ENCODE peak calls at places on chromosome 14, in six cellular contexts. One of them, this sample, is unnamed.

GRCh38 chr14:70188608-70189540 is at the start of gene SLC8A3:
- DNase-seq in endothelial cell of umbilical vein: peak; percentile 35
- DNase-seq in GM12878: no peak
- DNase-seq in A549: peak; percentile 40
- DNase-seq in K562: no peak
- DNase-seq in HepG2: no peak
- DNase-seq in this sample: no peak

GRCh38 chr14:22112004-22112403 is 438.4 kb upstream of the OR4E1 start:
- DNase-seq in endothelial cell of umbilical vein: peak; percentile 25
- DNase-seq in GM12878: no peak
- DNase-seq in A549: peak; percentile 8
- DNase-seq in K562: peak; percentile 11
- DNase-seq in HepG2: peak; percentile 25
- DNase-seq in this sample: peak; percentile 31

GRCh38 chr14:20415723-20416622 is 2.7 kb upstream of the TEP1 start:
- DNase-seq in endothelial cell of umbilical vein: peak; percentile 75
- DNase-seq in GM12878: peak; percentile 49
- DNase-seq in A549: peak; percentile 67
- DNase-seq in K562: peak; percentile 70
- DNase-seq in HepG2: peak; percentile 69
- DNase-seq in this sample: peak; percentile 83

GRCh38 chr14:90654831-90655276 is 161.4 kb downstream of the TTC7B start:
- DNase-seq in endothelial cell of umbilical vein: no peak
- DNase-seq in GM12878: no peak
- DNase-seq in A549: no peak
- DNase-seq in K562: no peak
- DNase-seq in HepG2: peak; percentile 13
- DNase-seq in this sample: no peak

GRCh38 chr14:23069413-23069806 is 12.1 kb upstream of the CDH24 start:
- DNase-seq in endothelial cell of umbilical vein: no peak
- DNase-seq in GM12878: no peak
- DNase-seq in A549: no peak
- DNase-seq in K562: no peak
- DNase-seq in HepG2: no peak
- DNase-seq in this sample: peak; percentile 36

GRCh38 chr14:25942090-25942489 is 655.7 kb downstream of the NOVA1 start:
- DNase-seq in endothelial cell of umbilical vein: no peak
- DNase-seq in GM12878: no peak
- DNase-seq in A549: no peak
- DNase-seq in K562: no peak
- DNase-seq in HepG2: no peak
- DNase-seq in this sample: no peak

GRCh38 chr14:22861651-22862050 is 9.9 kb upstream of the LRP10 start:
- DNase-seq in endothelial cell of umbilical vein: no peak
- DNase-seq in GM12878: no peak
- DNase-seq in A549: no peak
- DNase-seq in K562: no peak
- DNase-seq in HepG2: peak; percentile 41
- DNase-seq in this sample: no peak

GRCh38 chr14:99706121-99706900 is 22.2 kb downstream of the CYP46A1 start:
- DNase-seq in endothelial cell of umbilical vein: no peak
- DNase-seq in GM12878: no peak
- DNase-seq in A549: no peak
- DNase-seq in K562: no peak
- DNase-seq in HepG2: no peak
- DNase-seq in this sample: no peak

DNA sequence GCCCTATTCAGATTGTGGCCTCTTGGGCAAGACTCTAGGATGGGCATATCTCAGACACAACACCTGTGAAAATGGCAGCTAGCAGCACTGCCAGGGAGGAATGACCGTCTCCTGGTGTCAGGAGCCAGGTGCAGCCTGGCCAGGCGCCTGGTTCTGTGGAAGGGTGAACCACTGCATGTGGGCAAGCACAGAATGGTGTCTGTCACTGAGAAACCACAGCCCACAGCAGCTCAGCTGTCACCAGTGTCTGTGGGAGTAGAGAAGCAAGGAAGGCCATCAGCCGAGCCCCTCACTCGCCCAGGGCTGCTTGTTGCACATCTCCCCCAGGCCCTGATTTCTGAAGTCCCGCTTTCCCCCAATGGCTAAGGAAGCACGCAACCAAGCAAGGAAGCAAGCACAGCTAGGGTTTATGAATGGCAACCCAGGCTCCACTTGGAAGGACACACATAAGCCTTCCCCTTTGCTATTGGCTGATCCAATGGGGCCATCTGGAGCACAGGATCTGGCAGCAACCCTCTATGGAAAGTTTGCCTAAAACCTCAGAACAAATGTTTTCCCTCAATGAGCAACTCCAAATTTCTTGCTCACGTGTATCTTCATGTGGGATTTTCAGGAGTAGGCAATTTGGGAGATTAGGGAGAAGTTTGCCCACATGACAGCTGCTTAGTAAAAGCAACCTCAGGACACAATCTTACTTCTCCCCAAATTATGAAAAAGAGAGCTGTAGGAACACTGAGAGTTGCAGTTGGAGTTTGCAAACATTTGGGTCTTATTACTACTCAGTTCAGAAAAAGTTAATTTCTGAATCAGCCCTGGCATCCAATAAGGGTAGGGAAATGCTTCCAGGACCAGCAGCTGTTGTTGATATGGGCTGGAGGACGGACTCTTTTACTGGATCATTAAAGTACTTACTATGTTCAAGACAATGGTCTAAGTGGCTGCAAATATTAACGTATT is 44.7 kb downstream of the GPHB5 start:
- DNase-seq in endothelial cell of umbilical vein: no peak
- DNase-seq in GM12878: no peak
- DNase-seq in A549: no peak
- DNase-seq in K562: no peak
- DNase-seq in HepG2: no peak
- DNase-seq in this sample: no peak
- TF ChIP-seq MYC in endothelial cell of umbilical vein: no peak
- TF ChIP-seq MYC in GM12878: no peak
- TF ChIP-seq MYC in A549: no peak
- TF ChIP-seq MYC in K562: no peak
- TF ChIP-seq MYC in HepG2: no peak
- TF ChIP-seq MYC in this sample: no peak

GRCh38 chr14:59483360-59483759 is 848 bp downstream of the L3HYPDH start:
- DNase-seq in endothelial cell of umbilical vein: no peak
- DNase-seq in GM12878: no peak
- DNase-seq in A549: peak; percentile 47
- DNase-seq in K562: peak; percentile 38
- DNase-seq in HepG2: no peak
- DNase-seq in this sample: no peak
- TF ChIP-seq MAX in endothelial cell of umbilical vein: no peak
- TF ChIP-seq MAX in GM12878: no peak
- TF ChIP-seq MAX in A549: no peak
- TF ChIP-seq MAX in K562: no peak
- TF ChIP-seq MAX in HepG2: no peak
- TF ChIP-seq MAX in this sample: no peak

GRCh38 chr14:95465936-95466335 is 50.5 kb downstream of the SYNE3 start:
- DNase-seq in endothelial cell of umbilical vein: no peak
- DNase-seq in GM12878: no peak
- DNase-seq in A549: no peak
- DNase-seq in K562: no peak
- DNase-seq in HepG2: no peak
- DNase-seq in this sample: no peak
- TF ChIP-seq MYC in endothelial cell of umbilical vein: no peak
- TF ChIP-seq MYC in GM12878: no peak
- TF ChIP-seq MYC in A549: no peak
- TF ChIP-seq MYC in K562: no peak
- TF ChIP-seq MYC in HepG2: no peak
- TF ChIP-seq MYC in this sample: no peak

GRCh38 chr14:54567224-54567633 is 301 bp downstream of the SAMD4A start:
- DNase-seq in endothelial cell of umbilical vein: no peak
- DNase-seq in GM12878: no peak
- DNase-seq in A549: peak; percentile 35
- DNase-seq in K562: peak; percentile 28
- DNase-seq in HepG2: no peak
- DNase-seq in this sample: no peak
- TF ChIP-seq MAX in endothelial cell of umbilical vein: no peak
- TF ChIP-seq MAX in GM12878: no peak
- TF ChIP-seq MAX in A549: no peak
- TF ChIP-seq MAX in K562: no peak
- TF ChIP-seq MAX in HepG2: no peak
- TF ChIP-seq MAX in this sample: no peak

DNA sequence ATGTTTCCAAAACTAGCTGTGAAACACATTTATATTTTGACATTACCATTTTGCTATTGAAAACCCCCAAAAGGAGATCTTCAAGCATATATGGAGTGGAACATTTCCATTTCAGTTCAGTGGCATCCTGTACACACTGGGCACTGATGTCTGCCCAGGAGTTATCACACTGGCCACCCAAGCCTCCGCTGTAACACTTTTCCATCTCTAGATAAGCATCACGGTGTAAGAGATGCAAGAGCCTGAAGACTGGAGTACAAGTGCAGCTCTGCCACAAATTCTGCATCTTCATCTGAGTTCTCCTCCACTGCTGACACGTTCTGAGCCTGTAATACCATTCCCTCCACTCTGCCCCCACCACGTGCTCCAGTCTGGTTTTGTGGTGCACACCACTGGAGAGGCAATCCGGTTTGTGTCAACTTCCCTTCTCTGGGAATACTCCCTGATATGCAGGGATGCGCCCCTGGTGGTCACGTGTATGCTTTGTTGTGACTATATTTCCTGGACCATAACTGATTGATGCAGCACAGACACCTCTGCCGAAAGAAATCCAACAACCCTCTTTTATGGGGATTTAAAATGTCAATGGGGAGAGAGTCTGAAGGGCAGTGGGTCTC is 12.7 kb downstream of the SPTLC2 start:
- DNase-seq in endothelial cell of umbilical vein: peak; percentile 65
- DNase-seq in GM12878: no peak
- DNase-seq in A549: peak; percentile 53
- DNase-seq in K562: peak; percentile 58
- DNase-seq in HepG2: peak; percentile 24
- DNase-seq in this sample: no peak
- TF ChIP-seq MYC in endothelial cell of umbilical vein: no peak
- TF ChIP-seq MYC in GM12878: no peak
- TF ChIP-seq MYC in A549: no peak
- TF ChIP-seq MYC in K562: no peak
- TF ChIP-seq MYC in HepG2: no peak
- TF ChIP-seq MYC in this sample: no peak

DNA sequence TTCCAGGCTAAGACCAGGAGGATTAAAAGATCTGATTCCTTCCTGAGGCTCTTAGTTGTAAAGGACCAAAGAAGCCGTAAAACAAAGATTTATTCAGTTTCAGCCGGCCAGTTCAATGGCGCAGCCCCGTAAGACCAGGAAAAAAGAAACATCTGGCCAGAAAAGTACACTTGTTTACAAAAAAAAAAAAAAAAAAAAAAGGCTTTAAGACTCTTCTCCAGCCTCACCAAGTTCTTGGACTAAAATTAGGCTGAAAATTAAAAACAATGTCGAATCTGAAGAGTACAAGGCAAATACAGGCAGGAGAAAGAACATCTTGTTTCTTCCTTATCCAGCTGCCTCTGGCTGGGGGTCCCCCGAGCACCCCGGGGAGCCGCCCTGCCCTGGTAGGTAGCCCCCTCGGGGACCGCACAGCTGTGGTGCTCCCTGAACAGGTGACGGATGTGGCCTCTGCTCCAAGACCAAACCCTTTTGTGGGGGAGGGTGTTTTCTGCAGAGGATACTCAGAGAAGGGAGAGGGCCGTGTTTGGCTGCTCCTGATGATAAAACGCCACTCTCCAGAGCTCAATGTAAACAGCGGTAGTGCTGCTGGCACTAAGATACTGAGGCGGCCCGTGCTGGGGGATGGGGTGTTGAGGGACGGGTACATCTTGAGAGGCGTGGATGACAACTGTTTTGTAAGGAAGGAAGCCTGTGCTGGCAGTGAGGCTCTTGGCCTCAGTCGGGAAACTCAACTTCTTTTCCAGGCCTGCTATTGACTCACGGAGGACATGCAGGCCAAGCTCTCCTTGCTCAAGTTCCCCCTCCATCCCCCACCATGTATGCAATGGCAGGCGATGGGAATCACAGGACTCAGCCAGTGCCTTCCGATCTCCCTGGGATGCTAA is 201.0 kb upstream of the DIO3 start:
- DNase-seq in endothelial cell of umbilical vein: no peak
- DNase-seq in GM12878: no peak
- DNase-seq in A549: no peak
- DNase-seq in K562: peak; percentile 66
- DNase-seq in HepG2: no peak
- DNase-seq in this sample: no peak
- TF ChIP-seq MAX in endothelial cell of umbilical vein: no peak
- TF ChIP-seq MAX in GM12878: no peak
- TF ChIP-seq MAX in A549: no peak
- TF ChIP-seq MAX in K562: no peak
- TF ChIP-seq MAX in HepG2: no peak
- TF ChIP-seq MAX in this sample: no peak